ENCODE peak calls at places on chromosome X, in seven cellular contexts. Q, H, U, Z, V, I and X are unnamed samples.

GRCh38 chrX:125977851-125978250 is 188.2 kb downstream of the DCAF12L2 start:
- DNase-seq in Q (no peak), H (no peak), U (no peak), Z (no peak), V (no peak), I (no peak), X (no peak)

GRCh38 chrX:11273544-11273943 is 19.7 kb upstream of the AMELX start:
- DNase-seq in Q (no peak), H (no peak), U (no peak), Z (no peak), V (no peak), I (no peak), X (no peak)

GRCh38 chrX:120549483-120550452 is 11.0 kb downstream of the CUL4B start:
- DNase-seq in Q (no peak), H (no peak), U (no peak), Z (no peak), V (peak), I (no peak), X (no peak)

GRCh38 chrX:151151668-151152267 is 24.6 kb upstream of the GPR50 start:
- DNase-seq in Q (no peak), H (peak), U (no peak), Z (peak), V (peak), I (no peak), X (peak)

GRCh38 chrX:9797961-9798360 is 11.7 kb downstream of the SHROOM2 start:
- DNase-seq in Q (no peak), H (no peak), U (no peak), Z (no peak), V (no peak), I (no peak), X (no peak)

GRCh38 chrX:14851526-14851925 is 21.3 kb downstream of the FANCB start:
- DNase-seq in Q (no peak), H (no peak), U (no peak), Z (no peak), V (no peak), I (no peak), X (no peak)

GRCh38 chrX:31545726-31546125 is 473.9 kb upstream of the FTHL17 start:
- DNase-seq in Q (no peak), H (no peak), U (no peak), Z (no peak), V (no peak), I (no peak), X (no peak)

GRCh38 chrX:111823068-111823467 is 52.9 kb upstream of the TRPC5OS start:
- DNase-seq in Q (no peak), H (peak), U (no peak), Z (no peak), V (no peak), I (no peak), X (no peak)

GRCh38 chrX:35664838-35665237 is 133.3 kb upstream of the MAGEB16 start:
- DNase-seq in Q (no peak), H (no peak), U (no peak), Z (no peak), V (no peak), I (no peak), X (no peak)

GRCh38 chrX:70825366-70825765 is 83.1 kb downstream of the TEX11 start:
- DNase-seq in Q (no peak), H (no peak), U (no peak), Z (no peak), V (no peak), I (no peak), X (no peak)

GRCh38 chrX:74613350-74614192 is 853 bp downstream of the RLIM start:
- DNase-seq in Q (no peak), H (peak), U (peak), Z (no peak), V (no peak), I (no peak), X (no peak)

GRCh38 chrX:49244207-49244606 is 8.9 kb downstream of the CCDC22 start:
- DNase-seq in Q (no peak), H (no peak), U (no peak), Z (no peak), V (no peak), I (no peak), X (no peak)

GRCh38 chrX:40209951-40210617 is 112.3 kb upstream of the BCOR start:
- DNase-seq in Q (no peak), H (no peak), U (no peak), Z (no peak), V (no peak), I (no peak), X (no peak)

GRCh38 chrX:137418086-137418485 is 147.8 kb upstream of the ZIC3 start:
- DNase-seq in Q (no peak), H (no peak), U (no peak), Z (no peak), V (no peak), I (no peak), X (no peak)

GRCh38 chrX:70664726-70665125 is 220.1 kb downstream of the DLG3 start:
- DNase-seq in Q (no peak), H (no peak), U (no peak), Z (no peak), V (no peak), I (no peak), X (no peak)

GRCh38 chrX:154408659-154409221 is 314 bp downstream of the DNASE1L1 start:
- DNase-seq in Q (no peak), H (no peak), U (no peak), Z (no peak), V (no peak), I (no peak), X (no peak)

GRCh38 chrX:40418413-40419195 is 162.2 kb upstream of the ATP6AP2 start:
- DNase-seq in Q (no peak), H (no peak), U (no peak), Z (peak), V (peak), I (no peak), X (no peak)

GRCh38 chrX:155962906-155963305 is 34.6 kb upstream of the IL9R start:
- DNase-seq in Q (no peak), H (no peak), U (no peak), Z (no peak), V (no peak), I (no peak), X (no peak)

GRCh38 chrX:74505437-74505836 is 84.1 kb downstream of the SLC16A2 start:
- DNase-seq in Q (no peak), H (peak), U (no peak), Z (no peak), V (no peak), I (no peak), X (no peak)

GRCh38 chrX:47218920-47219815 is 687 bp downstream of the CDK16 start:
- DNase-seq in Q (peak), H (peak), U (peak), Z (peak), V (peak), I (no peak), X (no peak)

GRCh38 chrX:75149654-75150053 is 6.4 kb downstream of the ABCB7 start:
- DNase-seq in Q (no peak), H (no peak), U (no peak), Z (no peak), V (no peak), I (no peak), X (no peak)

GRCh38 chrX:68571292-68572256 is 72.7 kb downstream of the YIPF6 start:
- DNase-seq in Q (no peak), H (no peak), U (no peak), Z (no peak), V (peak), I (no peak), X (no peak)

GRCh38 chrX:106997611-106998010 is 2.4 kb downstream of the MORC4 start:
- DNase-seq in Q (no peak), H (no peak), U (no peak), Z (no peak), V (no peak), I (no peak), X (no peak)

GRCh38 chrX:9871871-9872270 is 85.6 kb downstream of the SHROOM2 start:
- DNase-seq in Q (no peak), H (no peak), U (no peak), Z (no peak), V (no peak), I (no peak), X (no peak)

GRCh38 chrX:7815166-7815565 is 27.8 kb upstream of the VCX start:
- DNase-seq in Q (no peak), H (no peak), U (no peak), Z (no peak), V (no peak), I (no peak), X (no peak)

GRCh38 chrX:49876750-49877149 is 2.5 kb upstream of the USP27X start:
- DNase-seq in Q (no peak), H (no peak), U (no peak), Z (peak), V (peak), I (no peak), X (peak)

GRCh38 chrX:48508400-48509244 is at the start of gene PORCN:
- DNase-seq in Q (peak), H (peak), U (peak), Z (peak), V (peak), I (peak), X (peak)

GRCh38 chrX:10288400-10288799 is 131.6 kb downstream of the CLCN4 start:
- DNase-seq in Q (no peak), H (no peak), U (no peak), Z (no peak), V (no peak), I (no peak), X (no peak)

GRCh38 chrX:17597836-17598434 is 139.4 kb upstream of the SCML1 start:
- DNase-seq in Q (peak), H (no peak), U (peak), Z (no peak), V (no peak), I (no peak), X (no peak)